ENCODE peak calls at places on chromosomes 16 and 17, in six cellular contexts. B, J, O, U, I and D are unnamed samples.
A peak's percentile ranks its signal among the peaks of the same experiment; 100 is the strongest.

GRCh38 chr16:87135631-87136030 is 181.6 kb downstream of the C16orf95 start:
- DNase-seq in B (no peak), O (no peak), U (no peak), J (no peak), I (no peak), D (no peak)

GRCh38 chr17:16141685-16142084 is 73.6 kb downstream of the NCOR1 start:
- DNase-seq in O (no peak), J (no peak), U (no peak), B (no peak), I (no peak), D (no peak)

GRCh38 chr17:10268005-10268404 is 69.6 kb upstream of the GAS7 start:
- DNase-seq in O (no peak), I (no peak), U (no peak), B (no peak), J (no peak), D (no peak)

GRCh38 chr16:6611535-6611934 is 721.1 kb upstream of the RBFOX1 start:
- DNase-seq in U (no peak), B (no peak), O (no peak), J (no peak), I (no peak), D (no peak)

GRCh38 chr17:8212312-8213180 is 2.2 kb upstream of the AURKB start:
- DNase-seq in U (no peak), O (no peak), B (no peak), J (no peak), I (no peak), D (no peak)

GRCh38 chr17:64282753-64283080 is 19.7 kb upstream of the TEX2 start:
- DNase-seq in O (no peak), B (no peak), J (no peak), I (no peak), U (no peak), D (no peak)

GRCh38 chr17:81401727-81402529 is 6.7 kb downstream of the BAHCC1 start:
- DNase-seq in I (no peak), B (no peak), U (no peak), J (peak; percentile 71), O (no peak), D (no peak)

GRCh38 chr17:9170822-9171221 is 149.5 kb downstream of the NTN1 start:
- DNase-seq in B (no peak), I (no peak), J (no peak), O (no peak), U (no peak), D (no peak)